ENCODE peak calls at places on chromosome 22, in four cellular contexts. V, H, G and R are unnamed samples.

GRCh38 chr22:41564563-41564962 is 3.8 kb downstream of the CSDC2 start:
- DNase-seq in V (no peak), H (no peak), G (no peak), R (no peak)

GRCh38 chr22:36344106-36344827 is 43.5 kb downstream of the MYH9 start:
- DNase-seq in G (no peak), H (no peak), V (no peak), R (no peak)

GRCh38 chr22:33476716-33477115 is 418.5 kb upstream of the SYN3 start:
- DNase-seq in G (peak), H (no peak), V (no peak), R (no peak)

GRCh38 chr22:42684462-42685195 is 35.4 kb upstream of the CYB5R3 start:
- DNase-seq in V (no peak), G (no peak), H (no peak), R (no peak)

GRCh38 chr22:19109198-19110063 is 12.8 kb downstream of the DGCR2 start:
- DNase-seq in V (no peak), H (no peak), G (no peak), R (no peak)

GRCh38 chr22:46085831-46086576 is 64.3 kb upstream of the PPARA start:
- DNase-seq in G (peak), H (no peak), V (no peak), R (no peak)

GRCh38 chr22:36986242-36986821 is 32.9 kb downstream of the TST start:
- DNase-seq in V (no peak), G (peak), H (peak), R (peak)

GRCh38 chr22:46073683-46074504 is 76.4 kb upstream of the PPARA start:
- DNase-seq in V (no peak), G (no peak), H (no peak), R (no peak)

GRCh38 chr22:42825796-42826195 is 31.3 kb downstream of the ARFGAP3 start:
- DNase-seq in G (no peak), V (no peak), H (no peak), R (no peak)

GRCh38 chr22:30314918-30315317 is 11.8 kb downstream of the TBC1D10A start:
- DNase-seq in G (no peak), V (no peak), H (no peak), R (no peak)